ENCODE peak calls at places on chromosomes 6 and 20, in six cellular contexts. One of them, this sample, is unnamed. For H3K4me1, the result is how much of the 10 kb centered on the place peaks cover.

GRCh38 chr20:18985551-18985950 is 172.0 kb downstream of the SCP2D1 start:
- DNase-seq in suprapubic skin: no peak
- DNase-seq in body of pancreas: no peak
- DNase-seq in ovary: no peak
- DNase-seq in left lung: peak
- DNase-seq in breast epithelium: no peak
- DNase-seq in this sample: no peak

GRCh38 chr6:161301338-161301737 is 27.5 kb upstream of the AGPAT4 start:
- DNase-seq in suprapubic skin: no peak
- DNase-seq in body of pancreas: no peak
- DNase-seq in ovary: no peak
- DNase-seq in left lung: no peak
- DNase-seq in breast epithelium: no peak
- DNase-seq in this sample: no peak

GRCh38 chr20:45061244-45061643 is 39.7 kb downstream of the KCNS1 start:
- DNase-seq in suprapubic skin: no peak
- DNase-seq in body of pancreas: no peak
- DNase-seq in ovary: no peak
- DNase-seq in left lung: no peak
- DNase-seq in breast epithelium: no peak
- DNase-seq in this sample: no peak

GRCh38 chr20:20375862-20376261 is 8.0 kb downstream of the INSM1 start:
- DNase-seq in suprapubic skin: no peak
- DNase-seq in body of pancreas: no peak
- DNase-seq in ovary: no peak
- DNase-seq in left lung: no peak
- DNase-seq in breast epithelium: no peak
- DNase-seq in this sample: no peak

GRCh38 chr6:53119772-53120409 is 28.8 kb downstream of the GCM1 start:
- DNase-seq in suprapubic skin: no peak
- DNase-seq in body of pancreas: peak
- DNase-seq in ovary: no peak
- DNase-seq in left lung: no peak
- DNase-seq in breast epithelium: peak
- DNase-seq in this sample: no peak

GRCh38 chr20:59955131-59955796 is 3.0 kb upstream of the CDH26 start:
- DNase-seq in suprapubic skin: no peak
- DNase-seq in body of pancreas: no peak
- DNase-seq in ovary: no peak
- DNase-seq in left lung: no peak
- DNase-seq in breast epithelium: no peak
- DNase-seq in this sample: no peak

GRCh38 chr6:168877821-168878282 is 375.8 kb downstream of the THBS2 start:
- DNase-seq in suprapubic skin: no peak
- DNase-seq in body of pancreas: peak
- DNase-seq in ovary: no peak
- DNase-seq in left lung: no peak
- DNase-seq in breast epithelium: peak
- DNase-seq in this sample: no peak

GRCh38 chr20:63163596-63164560 is 52.1 kb downstream of the YTHDF1 start:
- DNase-seq in suprapubic skin: no peak
- DNase-seq in body of pancreas: no peak
- DNase-seq in ovary: no peak
- DNase-seq in left lung: peak
- DNase-seq in breast epithelium: no peak
- DNase-seq in this sample: no peak

GRCh38 chr20:33644313-33645071 is 17.6 kb upstream of the C20orf144 start:
- DNase-seq in suprapubic skin: peak
- DNase-seq in body of pancreas: no peak
- DNase-seq in ovary: no peak
- DNase-seq in left lung: peak
- DNase-seq in breast epithelium: no peak
- DNase-seq in this sample: no peak

DNA sequence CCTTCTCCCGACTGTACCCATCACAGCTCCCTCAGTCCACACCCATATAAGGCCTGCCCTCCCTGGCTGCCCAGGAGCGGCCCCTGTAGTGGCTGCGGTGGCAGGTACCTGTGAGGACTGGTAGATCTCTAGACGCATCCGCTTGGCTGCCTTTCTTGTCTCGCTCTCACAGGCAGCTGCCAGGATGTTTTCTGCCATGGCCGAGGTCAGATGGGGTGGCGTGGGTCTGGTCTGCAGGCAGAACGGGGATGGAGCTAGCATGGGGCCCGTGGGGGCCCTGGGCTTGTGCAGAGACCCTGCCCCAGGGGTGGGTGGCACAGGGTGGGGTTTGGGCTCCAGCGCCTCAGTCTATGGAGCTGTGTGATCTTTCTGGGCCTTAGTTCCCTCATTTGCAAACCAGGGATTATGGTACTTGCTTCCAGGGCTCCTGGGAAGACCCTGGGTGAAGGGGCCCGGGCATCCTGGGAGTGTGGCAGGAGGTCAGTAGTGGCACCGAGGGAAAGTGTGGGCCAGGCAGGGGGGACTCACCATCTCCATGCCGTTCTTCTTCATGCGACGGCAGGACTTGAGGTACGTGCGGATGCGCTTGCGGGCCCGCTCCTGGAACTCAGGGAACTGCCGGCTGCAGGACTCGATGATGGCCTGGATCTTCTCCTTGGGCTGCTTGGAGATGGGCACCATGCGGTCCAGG is 94.8 kb downstream of the ASXL1 start:
- DNase-seq in suprapubic skin: no peak
- DNase-seq in body of pancreas: no peak
- DNase-seq in ovary: no peak
- DNase-seq in left lung: no peak
- DNase-seq in breast epithelium: no peak
- DNase-seq in this sample: no peak
- H3K4me1 ChIP-seq in suprapubic skin: under half
- H3K4me1 ChIP-seq in body of pancreas: half or more
- H3K4me1 ChIP-seq in ovary: under half
- H3K4me1 ChIP-seq in left lung: under half
- H3K4me1 ChIP-seq in breast epithelium: under half
- H3K4me1 ChIP-seq in this sample: under half

DNA sequence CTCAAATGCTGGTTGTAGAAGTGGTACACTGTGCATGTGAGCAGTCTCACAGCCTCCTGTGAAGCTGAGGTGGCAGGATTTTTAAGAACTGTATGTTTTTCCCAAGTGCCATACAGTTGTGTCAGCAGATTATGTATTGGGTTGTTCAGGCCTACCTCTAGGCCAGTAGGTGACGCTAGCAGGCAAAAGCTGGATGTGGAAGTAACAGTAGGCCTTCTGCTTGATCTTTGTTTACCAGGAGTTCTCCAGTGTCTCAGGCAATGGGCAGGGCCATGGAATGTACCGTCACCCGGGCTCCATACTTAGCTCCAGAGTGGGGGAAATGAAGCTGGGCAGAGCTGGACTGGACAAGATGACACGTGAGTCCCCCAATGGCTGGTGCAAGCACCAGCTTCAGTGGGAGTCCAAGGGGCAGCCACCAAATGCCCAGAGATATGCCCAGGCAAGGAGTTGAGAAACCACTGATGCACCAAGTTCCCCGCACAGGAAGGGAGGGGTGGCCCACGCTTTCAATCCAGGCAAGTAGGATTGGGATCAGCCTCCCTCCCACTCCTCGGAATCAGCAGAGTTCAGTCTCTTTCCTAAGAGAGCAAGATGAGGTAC is 289.7 kb downstream of the HTR1B start:
- DNase-seq in suprapubic skin: no peak
- DNase-seq in body of pancreas: no peak
- DNase-seq in ovary: no peak
- DNase-seq in left lung: peak
- DNase-seq in breast epithelium: no peak
- DNase-seq in this sample: no peak
- TF ChIP-seq CTCF in suprapubic skin: no peak
- TF ChIP-seq CTCF in body of pancreas: no peak
- TF ChIP-seq CTCF in ovary: no peak
- TF ChIP-seq CTCF in left lung: no peak
- TF ChIP-seq CTCF in breast epithelium: no peak
- TF ChIP-seq CTCF in this sample: no peak

GRCh38 chr6:152124432-152125074 is 317.1 kb downstream of the ESR1 start:
- DNase-seq in suprapubic skin: no peak
- DNase-seq in body of pancreas: no peak
- DNase-seq in ovary: no peak
- DNase-seq in left lung: no peak
- DNase-seq in breast epithelium: no peak
- DNase-seq in this sample: no peak

GRCh38 chr6:152127429-152128165 is 320.1 kb downstream of the ESR1 start:
- DNase-seq in suprapubic skin: no peak
- DNase-seq in body of pancreas: no peak
- DNase-seq in ovary: no peak
- DNase-seq in left lung: no peak
- DNase-seq in breast epithelium: no peak
- DNase-seq in this sample: no peak

GRCh38 chr6:152135755-152136448 is 328.4 kb downstream of the ESR1 start:
- DNase-seq in suprapubic skin: no peak
- DNase-seq in body of pancreas: no peak
- DNase-seq in ovary: no peak
- DNase-seq in left lung: no peak
- DNase-seq in breast epithelium: no peak
- DNase-seq in this sample: no peak

GRCh38 chr6:152129606-152130249 is 322.2 kb downstream of the ESR1 start:
- DNase-seq in suprapubic skin: no peak
- DNase-seq in body of pancreas: no peak
- DNase-seq in ovary: peak
- DNase-seq in left lung: peak
- DNase-seq in breast epithelium: no peak
- DNase-seq in this sample: no peak

DNA sequence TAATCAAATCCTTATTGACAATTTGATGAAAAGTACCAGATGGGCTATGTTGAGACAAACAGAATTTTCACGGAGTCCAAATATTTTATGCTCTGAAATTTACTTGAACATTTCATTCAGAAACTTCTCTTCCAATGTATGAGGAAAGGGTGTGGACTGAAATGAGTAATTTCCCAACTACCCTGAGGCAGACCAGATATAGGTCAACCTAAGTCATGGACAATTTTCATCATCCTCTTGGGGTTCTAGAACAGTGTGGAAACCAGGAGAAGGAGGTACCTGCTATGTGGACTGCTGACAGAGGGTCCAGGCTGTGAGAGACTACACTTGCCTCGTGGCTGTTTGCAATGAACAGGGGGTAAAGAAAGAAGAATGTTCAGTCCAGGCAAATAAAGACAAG is 323.0 kb downstream of the ESR1 start:
- DNase-seq in suprapubic skin: no peak
- DNase-seq in body of pancreas: no peak
- DNase-seq in ovary: no peak
- DNase-seq in left lung: no peak
- DNase-seq in breast epithelium: no peak
- DNase-seq in this sample: no peak
- H3K4me3 ChIP-seq in suprapubic skin: peak
- H3K4me3 ChIP-seq in body of pancreas: no peak
- H3K4me3 ChIP-seq in ovary: peak
- H3K4me3 ChIP-seq in left lung: no peak
- H3K4me3 ChIP-seq in breast epithelium: no peak
- H3K4me3 ChIP-seq in this sample: peak

DNA sequence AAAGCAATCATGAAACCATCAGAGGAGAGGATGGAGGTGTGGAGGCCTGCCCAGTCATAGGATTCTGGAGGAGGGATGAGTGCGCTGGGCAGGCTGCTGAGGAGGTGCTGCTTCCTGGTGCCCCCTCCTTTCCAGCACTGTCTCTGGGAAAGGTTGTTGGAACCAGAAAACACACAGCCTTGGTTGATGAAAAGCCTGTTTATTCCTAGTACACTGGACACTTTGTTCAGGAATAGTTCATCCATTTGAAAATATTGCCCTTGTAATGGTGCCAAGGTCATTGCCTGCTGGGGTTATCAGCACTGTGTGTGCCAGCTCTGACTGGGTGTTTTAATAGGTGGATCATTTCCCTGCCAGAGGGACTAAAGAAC is 83.7 kb upstream of the ARMC2 start:
- DNase-seq in suprapubic skin: no peak
- DNase-seq in body of pancreas: peak
- DNase-seq in ovary: no peak
- DNase-seq in left lung: no peak
- DNase-seq in breast epithelium: no peak
- DNase-seq in this sample: no peak
- H3K4me1 ChIP-seq in suprapubic skin: under half
- H3K4me1 ChIP-seq in body of pancreas: half or more
- H3K4me1 ChIP-seq in ovary: under half
- H3K4me1 ChIP-seq in left lung: under half
- H3K4me1 ChIP-seq in breast epithelium: under half
- H3K4me1 ChIP-seq in this sample: under half

This sample was measured in esophagus squamous epithelium.